ENCODE peak calls at places on chromosomes 6 and 20, in ten cellular contexts. One of them, this sample, is unnamed.

GRCh38 chr20:60123652-60124051 is 165.4 kb downstream of the CDH26 start:
- DNase-seq in brain microvascular endothelial cell: no peak
- DNase-seq in neural progenitor cell: no peak
- DNase-seq in coronary artery: no peak
- DNase-seq in colonic mucosa: no peak
- DNase-seq in ascending aorta: no peak
- DNase-seq in fibroblast of villous mesenchyme: no peak
- DNase-seq in CD8-positive, alpha-beta T cell: no peak
- DNase-seq in uterus: no peak
- DNase-seq in tibial nerve: no peak
- DNase-seq in this sample: no peak

GRCh38 chr6:127637830-127638229 is 60.9 kb downstream of the C6orf58 start:
- DNase-seq in colonic mucosa: no peak
- DNase-seq in neural progenitor cell: no peak
- DNase-seq in tibial nerve: no peak
- DNase-seq in brain microvascular endothelial cell: no peak
- DNase-seq in coronary artery: no peak
- DNase-seq in CD8-positive, alpha-beta T cell: no peak
- DNase-seq in fibroblast of villous mesenchyme: peak
- DNase-seq in ascending aorta: no peak
- DNase-seq in uterus: no peak
- DNase-seq in this sample: no peak

GRCh38 chr20:4150095-4150492 is 134.7 kb upstream of the RNF24 start:
- DNase-seq in tibial nerve: no peak
- DNase-seq in CD8-positive, alpha-beta T cell: no peak
- DNase-seq in brain microvascular endothelial cell: peak
- DNase-seq in uterus: no peak
- DNase-seq in fibroblast of villous mesenchyme: peak
- DNase-seq in coronary artery: no peak
- DNase-seq in neural progenitor cell: no peak
- DNase-seq in ascending aorta: no peak
- DNase-seq in colonic mucosa: no peak
- DNase-seq in this sample: no peak

GRCh38 chr20:20391766-20392165 is 23.9 kb downstream of the INSM1 start:
- DNase-seq in tibial nerve: no peak
- DNase-seq in colonic mucosa: no peak
- DNase-seq in CD8-positive, alpha-beta T cell: no peak
- DNase-seq in neural progenitor cell: no peak
- DNase-seq in brain microvascular endothelial cell: no peak
- DNase-seq in ascending aorta: no peak
- DNase-seq in fibroblast of villous mesenchyme: no peak
- DNase-seq in coronary artery: no peak
- DNase-seq in uterus: no peak
- DNase-seq in this sample: no peak

GRCh38 chr20:31836853-31837608 is 8.4 kb downstream of the FOXS1 start:
- DNase-seq in tibial nerve: no peak
- DNase-seq in uterus: no peak
- DNase-seq in ascending aorta: no peak
- DNase-seq in CD8-positive, alpha-beta T cell: no peak
- DNase-seq in fibroblast of villous mesenchyme: peak
- DNase-seq in brain microvascular endothelial cell: no peak
- DNase-seq in coronary artery: no peak
- DNase-seq in neural progenitor cell: peak
- DNase-seq in colonic mucosa: no peak
- DNase-seq in this sample: no peak

GRCh38 chr6:31144296-31144969 is 5.6 kb upstream of the PSORS1C2 start:
- DNase-seq in neural progenitor cell: no peak
- DNase-seq in CD8-positive, alpha-beta T cell: no peak
- DNase-seq in coronary artery: no peak
- DNase-seq in colonic mucosa: peak
- DNase-seq in ascending aorta: no peak
- DNase-seq in brain microvascular endothelial cell: no peak
- DNase-seq in fibroblast of villous mesenchyme: no peak
- DNase-seq in tibial nerve: no peak
- DNase-seq in uterus: no peak
- DNase-seq in this sample: no peak

GRCh38 chr20:24692429-24693190 is 223.2 kb downstream of the SYNDIG1 start:
- DNase-seq in tibial nerve: no peak
- DNase-seq in ascending aorta: no peak
- DNase-seq in coronary artery: peak
- DNase-seq in colonic mucosa: peak
- DNase-seq in uterus: no peak
- DNase-seq in neural progenitor cell: no peak
- DNase-seq in CD8-positive, alpha-beta T cell: peak
- DNase-seq in brain microvascular endothelial cell: no peak
- DNase-seq in fibroblast of villous mesenchyme: no peak
- DNase-seq in this sample: peak

GRCh38 chr6:26284537-26285142 is 80.4 kb upstream of the BTN3A2 start:
- DNase-seq in CD8-positive, alpha-beta T cell: peak
- DNase-seq in uterus: peak
- DNase-seq in coronary artery: peak
- DNase-seq in colonic mucosa: peak
- DNase-seq in ascending aorta: no peak
- DNase-seq in fibroblast of villous mesenchyme: peak
- DNase-seq in brain microvascular endothelial cell: peak
- DNase-seq in tibial nerve: peak
- DNase-seq in neural progenitor cell: peak
- DNase-seq in this sample: peak

GRCh38 chr6:24549674-24550418 is 55.1 kb downstream of the ALDH5A1 start:
- DNase-seq in fibroblast of villous mesenchyme: no peak
- DNase-seq in CD8-positive, alpha-beta T cell: no peak
- DNase-seq in tibial nerve: no peak
- DNase-seq in brain microvascular endothelial cell: no peak
- DNase-seq in neural progenitor cell: no peak
- DNase-seq in ascending aorta: no peak
- DNase-seq in coronary artery: no peak
- DNase-seq in colonic mucosa: no peak
- DNase-seq in uterus: no peak
- DNase-seq in this sample: no peak

GRCh38 chr20:3811421-3812258 is 8.7 kb upstream of the AP5S1 start:
- DNase-seq in fibroblast of villous mesenchyme: peak
- DNase-seq in ascending aorta: peak
- DNase-seq in CD8-positive, alpha-beta T cell: peak
- DNase-seq in uterus: peak
- DNase-seq in colonic mucosa: peak
- DNase-seq in coronary artery: peak
- DNase-seq in neural progenitor cell: no peak
- DNase-seq in brain microvascular endothelial cell: peak
- DNase-seq in tibial nerve: peak
- DNase-seq in this sample: peak

GRCh38 chr20:36854343-36855240 is 21.3 kb upstream of the TLDC2 start:
- DNase-seq in CD8-positive, alpha-beta T cell: no peak
- DNase-seq in fibroblast of villous mesenchyme: peak
- DNase-seq in brain microvascular endothelial cell: no peak
- DNase-seq in neural progenitor cell: no peak
- DNase-seq in tibial nerve: peak
- DNase-seq in colonic mucosa: peak
- DNase-seq in coronary artery: no peak
- DNase-seq in uterus: no peak
- DNase-seq in ascending aorta: no peak
- DNase-seq in this sample: no peak

GRCh38 chr6:43665376-43665775 is 20.5 kb downstream of the RSPH9 start:
- DNase-seq in brain microvascular endothelial cell: no peak
- DNase-seq in CD8-positive, alpha-beta T cell: no peak
- DNase-seq in uterus: no peak
- DNase-seq in tibial nerve: no peak
- DNase-seq in colonic mucosa: no peak
- DNase-seq in coronary artery: no peak
- DNase-seq in fibroblast of villous mesenchyme: no peak
- DNase-seq in neural progenitor cell: no peak
- DNase-seq in ascending aorta: no peak
- DNase-seq in this sample: no peak

GRCh38 chr6:131629656-131630055 is 1.6 kb upstream of the MED23 start:
- DNase-seq in ascending aorta: no peak
- DNase-seq in neural progenitor cell: no peak
- DNase-seq in CD8-positive, alpha-beta T cell: no peak
- DNase-seq in brain microvascular endothelial cell: no peak
- DNase-seq in uterus: no peak
- DNase-seq in colonic mucosa: no peak
- DNase-seq in coronary artery: no peak
- DNase-seq in tibial nerve: no peak
- DNase-seq in fibroblast of villous mesenchyme: peak
- DNase-seq in this sample: no peak

GRCh38 chr20:6490849-6491248 is 276.6 kb upstream of the BMP2 start:
- DNase-seq in ascending aorta: no peak
- DNase-seq in uterus: no peak
- DNase-seq in neural progenitor cell: no peak
- DNase-seq in tibial nerve: no peak
- DNase-seq in CD8-positive, alpha-beta T cell: no peak
- DNase-seq in coronary artery: no peak
- DNase-seq in colonic mucosa: no peak
- DNase-seq in brain microvascular endothelial cell: no peak
- DNase-seq in fibroblast of villous mesenchyme: no peak
- DNase-seq in this sample: no peak

GRCh38 chr6:28335564-28336283 is at the start of gene ZSCAN31:
- DNase-seq in tibial nerve: peak
- DNase-seq in neural progenitor cell: peak
- DNase-seq in CD8-positive, alpha-beta T cell: peak
- DNase-seq in brain microvascular endothelial cell: peak
- DNase-seq in fibroblast of villous mesenchyme: peak
- DNase-seq in colonic mucosa: peak
- DNase-seq in coronary artery: peak
- DNase-seq in ascending aorta: peak
- DNase-seq in uterus: peak
- DNase-seq in this sample: peak

GRCh38 chr6:138800377-138801150 is 4.7 kb downstream of the ECT2L start:
- DNase-seq in tibial nerve: no peak
- DNase-seq in coronary artery: no peak
- DNase-seq in colonic mucosa: no peak
- DNase-seq in neural progenitor cell: no peak
- DNase-seq in uterus: no peak
- DNase-seq in brain microvascular endothelial cell: no peak
- DNase-seq in CD8-positive, alpha-beta T cell: no peak
- DNase-seq in fibroblast of villous mesenchyme: no peak
- DNase-seq in ascending aorta: no peak
- DNase-seq in this sample: no peak

GRCh38 chr6:5116243-5116991 is 31.3 kb downstream of the PPP1R3G start:
- DNase-seq in neural progenitor cell: no peak
- DNase-seq in uterus: no peak
- DNase-seq in ascending aorta: no peak
- DNase-seq in coronary artery: no peak
- DNase-seq in brain microvascular endothelial cell: no peak
- DNase-seq in colonic mucosa: no peak
- DNase-seq in CD8-positive, alpha-beta T cell: no peak
- DNase-seq in fibroblast of villous mesenchyme: no peak
- DNase-seq in tibial nerve: no peak
- DNase-seq in this sample: no peak

GRCh38 chr6:75489025-75489424 is 4.6 kb downstream of the FILIP1 start:
- DNase-seq in colonic mucosa: no peak
- DNase-seq in brain microvascular endothelial cell: peak
- DNase-seq in tibial nerve: no peak
- DNase-seq in ascending aorta: no peak
- DNase-seq in coronary artery: no peak
- DNase-seq in CD8-positive, alpha-beta T cell: no peak
- DNase-seq in uterus: no peak
- DNase-seq in neural progenitor cell: no peak
- DNase-seq in fibroblast of villous mesenchyme: peak
- DNase-seq in this sample: no peak
- H3K4me3 ChIP-seq in colonic mucosa: no peak
- H3K4me3 ChIP-seq in brain microvascular endothelial cell: no peak
- H3K4me3 ChIP-seq in tibial nerve: no peak
- H3K4me3 ChIP-seq in ascending aorta: peak
- H3K4me3 ChIP-seq in coronary artery: peak
- H3K4me3 ChIP-seq in CD8-positive, alpha-beta T cell: no peak
- H3K4me3 ChIP-seq in uterus: no peak
- H3K4me3 ChIP-seq in neural progenitor cell: no peak
- H3K4me3 ChIP-seq in fibroblast of villous mesenchyme: no peak
- H3K4me3 ChIP-seq in this sample: no peak

GRCh38 chr6:119565893-119566292 is 216.3 kb upstream of the MAN1A1 start:
- DNase-seq in brain microvascular endothelial cell: no peak
- DNase-seq in fibroblast of villous mesenchyme: no peak
- DNase-seq in coronary artery: no peak
- DNase-seq in CD8-positive, alpha-beta T cell: no peak
- DNase-seq in neural progenitor cell: no peak
- DNase-seq in ascending aorta: no peak
- DNase-seq in colonic mucosa: no peak
- DNase-seq in tibial nerve: no peak
- DNase-seq in uterus: no peak
- DNase-seq in this sample: no peak
- TF ChIP-seq CTCF in brain microvascular endothelial cell: no peak
- TF ChIP-seq CTCF in fibroblast of villous mesenchyme: no peak
- TF ChIP-seq CTCF in coronary artery: no peak
- TF ChIP-seq CTCF in CD8-positive, alpha-beta T cell: no peak
- TF ChIP-seq CTCF in neural progenitor cell: no peak
- TF ChIP-seq CTCF in ascending aorta: no peak
- TF ChIP-seq CTCF in colonic mucosa: no peak
- TF ChIP-seq CTCF in tibial nerve: no peak
- TF ChIP-seq CTCF in uterus: no peak
- TF ChIP-seq CTCF in this sample: no peak

DNA sequence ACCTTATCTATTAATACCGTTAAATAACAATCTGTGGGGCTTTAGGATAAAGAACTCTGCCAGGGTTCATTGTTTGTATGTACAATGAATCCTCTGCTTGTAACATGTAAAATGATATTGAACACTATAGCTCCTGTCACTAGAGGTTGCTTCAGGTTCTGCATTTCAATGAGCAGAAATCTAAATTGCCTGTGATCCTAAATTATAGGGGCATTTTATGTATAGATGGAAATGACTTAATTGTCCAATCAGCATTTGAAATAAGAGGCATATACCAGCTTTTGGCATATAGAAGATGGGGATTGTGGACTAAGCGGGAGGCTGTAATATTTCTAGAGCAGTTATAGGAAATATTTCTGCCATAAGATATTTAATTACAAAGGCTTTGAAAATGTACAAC is 2.0 kb downstream of the NCOA3 start:
- DNase-seq in coronary artery: no peak
- DNase-seq in uterus: no peak
- DNase-seq in neural progenitor cell: no peak
- DNase-seq in CD8-positive, alpha-beta T cell: no peak
- DNase-seq in fibroblast of villous mesenchyme: no peak
- DNase-seq in ascending aorta: no peak
- DNase-seq in tibial nerve: no peak
- DNase-seq in brain microvascular endothelial cell: no peak
- DNase-seq in colonic mucosa: no peak
- DNase-seq in this sample: no peak
- H3K4me3 ChIP-seq in coronary artery: peak
- H3K4me3 ChIP-seq in uterus: no peak
- H3K4me3 ChIP-seq in neural progenitor cell: peak
- H3K4me3 ChIP-seq in CD8-positive, alpha-beta T cell: peak
- H3K4me3 ChIP-seq in fibroblast of villous mesenchyme: peak
- H3K4me3 ChIP-seq in ascending aorta: peak
- H3K4me3 ChIP-seq in tibial nerve: peak
- H3K4me3 ChIP-seq in brain microvascular endothelial cell: peak
- H3K4me3 ChIP-seq in colonic mucosa: no peak
- H3K4me3 ChIP-seq in this sample: no peak

GRCh38 chr6:32608374-32608773 is 18.7 kb upstream of the HLA-DRB1 start:
- DNase-seq in tibial nerve: no peak
- DNase-seq in fibroblast of villous mesenchyme: no peak
- DNase-seq in CD8-positive, alpha-beta T cell: no peak
- DNase-seq in coronary artery: no peak
- DNase-seq in uterus: no peak
- DNase-seq in neural progenitor cell: peak
- DNase-seq in brain microvascular endothelial cell: no peak
- DNase-seq in ascending aorta: no peak
- DNase-seq in colonic mucosa: no peak
- DNase-seq in this sample: no peak
- TF ChIP-seq CTCF in tibial nerve: no peak
- TF ChIP-seq CTCF in fibroblast of villous mesenchyme: no peak
- TF ChIP-seq CTCF in CD8-positive, alpha-beta T cell: no peak
- TF ChIP-seq CTCF in coronary artery: no peak
- TF ChIP-seq CTCF in uterus: no peak
- TF ChIP-seq CTCF in neural progenitor cell: peak
- TF ChIP-seq CTCF in brain microvascular endothelial cell: no peak
- TF ChIP-seq CTCF in ascending aorta: no peak
- TF ChIP-seq CTCF in colonic mucosa: no peak
- TF ChIP-seq CTCF in this sample: no peak

GRCh38 chr6:157221049-157221816 is 102.1 kb downstream of the TMEM242 start:
- DNase-seq in uterus: peak
- DNase-seq in brain microvascular endothelial cell: peak
- DNase-seq in ascending aorta: no peak
- DNase-seq in CD8-positive, alpha-beta T cell: peak
- DNase-seq in coronary artery: peak
- DNase-seq in neural progenitor cell: no peak
- DNase-seq in tibial nerve: peak
- DNase-seq in fibroblast of villous mesenchyme: peak
- DNase-seq in colonic mucosa: peak
- DNase-seq in this sample: peak
- H3K4me3 ChIP-seq in uterus: peak
- H3K4me3 ChIP-seq in brain microvascular endothelial cell: peak
- H3K4me3 ChIP-seq in ascending aorta: peak
- H3K4me3 ChIP-seq in CD8-positive, alpha-beta T cell: peak
- H3K4me3 ChIP-seq in coronary artery: peak
- H3K4me3 ChIP-seq in neural progenitor cell: no peak
- H3K4me3 ChIP-seq in tibial nerve: peak
- H3K4me3 ChIP-seq in fibroblast of villous mesenchyme: peak
- H3K4me3 ChIP-seq in colonic mucosa: peak
- H3K4me3 ChIP-seq in this sample: peak

This sample was measured in vagina.